ENCODE peak calls at places on chromosomes 11 and 22, in five cellular contexts. One of them, this sample, is unnamed.
A peak's percentile ranks its signal among the peaks of the same experiment; 100 is the strongest.

GRCh38 chr11:27201454-27202302 is 161.1 kb downstream of the BBOX1 start:
- DNase-seq in kidney: peak; percentile 93
- DNase-seq in epithelial cell of proximal tubule: no peak
- DNase-seq in mesendoderm: no peak
- DNase-seq in cardiac septum: no peak
- DNase-seq in this sample: peak; percentile 75

GRCh38 chr11:70788247-70789022 is 390.1 kb downstream of the CTTN start:
- DNase-seq in kidney: no peak
- DNase-seq in epithelial cell of proximal tubule: peak; percentile 19
- DNase-seq in mesendoderm: no peak
- DNase-seq in cardiac septum: no peak
- DNase-seq in this sample: no peak

GRCh38 chr11:35949242-35949641 is 5.4 kb downstream of the LDLRAD3 start:
- DNase-seq in kidney: no peak
- DNase-seq in epithelial cell of proximal tubule: no peak
- DNase-seq in mesendoderm: no peak
- DNase-seq in cardiac septum: no peak
- DNase-seq in this sample: no peak

GRCh38 chr11:93727985-93728791 is 13.1 kb downstream of the TAF1D start:
- DNase-seq in kidney: no peak
- DNase-seq in epithelial cell of proximal tubule: no peak
- DNase-seq in mesendoderm: no peak
- DNase-seq in cardiac septum: no peak
- DNase-seq in this sample: no peak

GRCh38 chr11:88651556-88651955 is 314.0 kb upstream of the CTSC start:
- DNase-seq in kidney: no peak
- DNase-seq in epithelial cell of proximal tubule: no peak
- DNase-seq in mesendoderm: no peak
- DNase-seq in cardiac septum: no peak
- DNase-seq in this sample: no peak

GRCh38 chr22:37611202-37611601 is 2.6 kb downstream of the GGA1 start:
- DNase-seq in kidney: no peak
- DNase-seq in epithelial cell of proximal tubule: no peak
- DNase-seq in mesendoderm: no peak
- DNase-seq in cardiac septum: no peak
- DNase-seq in this sample: no peak

GRCh38 chr11:64600281-64600992 is 9.4 kb downstream of the SLC22A12 start:
- DNase-seq in kidney: peak; percentile 58
- DNase-seq in epithelial cell of proximal tubule: no peak
- DNase-seq in mesendoderm: no peak
- DNase-seq in cardiac septum: no peak
- DNase-seq in this sample: no peak

GRCh38 chr11:112958670-112959069 is 2.5 kb upstream of the NCAM1 start:
- DNase-seq in kidney: no peak
- DNase-seq in epithelial cell of proximal tubule: no peak
- DNase-seq in mesendoderm: peak; percentile 39
- DNase-seq in cardiac septum: no peak
- DNase-seq in this sample: no peak

GRCh38 chr11:126113515-126113957 is 50.9 kb upstream of the CDON start:
- DNase-seq in kidney: peak; percentile 93
- DNase-seq in epithelial cell of proximal tubule: peak; percentile 90
- DNase-seq in mesendoderm: peak; percentile 91
- DNase-seq in cardiac septum: peak; percentile 91
- DNase-seq in this sample: peak; percentile 98

GRCh38 chr11:122285021-122285420 is 169.0 kb upstream of the BLID start:
- DNase-seq in kidney: no peak
- DNase-seq in epithelial cell of proximal tubule: no peak
- DNase-seq in mesendoderm: no peak
- DNase-seq in cardiac septum: no peak
- DNase-seq in this sample: no peak

GRCh38 chr11:2691991-2692841 is 7.6 kb downstream of the KCNQ1OT1 start:
- DNase-seq in kidney: peak; percentile 57
- DNase-seq in epithelial cell of proximal tubule: no peak
- DNase-seq in mesendoderm: peak; percentile 85
- DNase-seq in cardiac septum: peak; percentile 55
- DNase-seq in this sample: peak; percentile 41

GRCh38 chr11:45150301-45150700 is 3.9 kb downstream of the PRDM11 start:
- DNase-seq in kidney: no peak
- DNase-seq in epithelial cell of proximal tubule: no peak
- DNase-seq in mesendoderm: no peak
- DNase-seq in cardiac septum: no peak
- DNase-seq in this sample: no peak

GRCh38 chr11:126426820-126427749 is 71.6 kb downstream of the ST3GAL4 start:
- DNase-seq in kidney: no peak
- DNase-seq in epithelial cell of proximal tubule: no peak
- DNase-seq in mesendoderm: no peak
- DNase-seq in cardiac septum: no peak
- DNase-seq in this sample: no peak

GRCh38 chr22:37054078-37054440 is 2.5 kb downstream of the KCTD17 start:
- DNase-seq in kidney: peak; percentile 48
- DNase-seq in epithelial cell of proximal tubule: no peak
- DNase-seq in mesendoderm: no peak
- DNase-seq in cardiac septum: no peak
- DNase-seq in this sample: no peak

GRCh38 chr11:3009481-3009880 is 17.4 kb upstream of the NAP1L4 start:
- DNase-seq in kidney: no peak
- DNase-seq in epithelial cell of proximal tubule: no peak
- DNase-seq in mesendoderm: no peak
- DNase-seq in cardiac septum: peak; percentile 50
- DNase-seq in this sample: no peak

GRCh38 chr11:134014502-134014901 is 54.4 kb upstream of the JAM3 start:
- DNase-seq in kidney: no peak
- DNase-seq in epithelial cell of proximal tubule: no peak
- DNase-seq in mesendoderm: peak; percentile 72
- DNase-seq in cardiac septum: no peak
- DNase-seq in this sample: no peak

GRCh38 chr11:78033040-78033439 is 10.0 kb upstream of the KCTD14 start:
- DNase-seq in kidney: no peak
- DNase-seq in epithelial cell of proximal tubule: no peak
- DNase-seq in mesendoderm: no peak
- DNase-seq in cardiac septum: no peak
- DNase-seq in this sample: no peak

GRCh38 chr11:67365756-67366384 is 7.5 kb downstream of the CLCF1 start:
- DNase-seq in kidney: no peak
- DNase-seq in epithelial cell of proximal tubule: no peak
- DNase-seq in mesendoderm: no peak
- DNase-seq in cardiac septum: no peak
- DNase-seq in this sample: peak; percentile 67

GRCh38 chr11:121071456-121072236 is 29.4 kb upstream of the TECTA start:
- DNase-seq in kidney: no peak
- DNase-seq in epithelial cell of proximal tubule: no peak
- DNase-seq in mesendoderm: peak; percentile 41
- DNase-seq in cardiac septum: no peak
- DNase-seq in this sample: no peak

GRCh38 chr11:46736615-46737014 is 17.6 kb downstream of the F2 start:
- DNase-seq in kidney: no peak
- DNase-seq in epithelial cell of proximal tubule: no peak
- DNase-seq in mesendoderm: no peak
- DNase-seq in cardiac septum: no peak
- DNase-seq in this sample: no peak